ENCODE peak calls at places on chromosomes 4 and X, in four cellular contexts. One of them, this sample, is unnamed.

GRCh38 chrX:11341274-11342256 is 48.4 kb downstream of the AMELX start:
- DNase-seq in HAP-1: peak
- DNase-seq in CD8-positive, alpha-beta memory T cell: no peak
- DNase-seq in GM23248: peak
- DNase-seq in this sample: peak

GRCh38 chrX:131677655-131678628 is 134.1 kb downstream of the OR13H1 start:
- DNase-seq in HAP-1: peak
- DNase-seq in GM23248: peak
- DNase-seq in CD8-positive, alpha-beta memory T cell: peak
- DNase-seq in this sample: peak

GRCh38 chr4:151887151-151887815 is 126.5 kb upstream of the GATB start:
- DNase-seq in CD8-positive, alpha-beta memory T cell: no peak
- DNase-seq in HAP-1: no peak
- DNase-seq in GM23248: peak
- DNase-seq in this sample: peak

GRCh38 chrX:128460835-128461234 is 408.6 kb upstream of the ACTRT1 start:
- DNase-seq in GM23248: no peak
- DNase-seq in HAP-1: no peak
- DNase-seq in CD8-positive, alpha-beta memory T cell: no peak
- DNase-seq in this sample: peak

GRCh38 chrX:69128573-69128972 is 36.7 kb downstream of the PJA1 start:
- DNase-seq in HAP-1: no peak
- DNase-seq in CD8-positive, alpha-beta memory T cell: no peak
- DNase-seq in GM23248: peak
- DNase-seq in this sample: no peak

GRCh38 chr4:76306882-76307669 is 543 bp downstream of the STBD1 start:
- DNase-seq in HAP-1: peak
- DNase-seq in GM23248: peak
- DNase-seq in CD8-positive, alpha-beta memory T cell: peak
- DNase-seq in this sample: peak

GRCh38 chr4:82419451-82419850 is 10.8 kb downstream of the HNRNPDL start:
- DNase-seq in GM23248: no peak
- DNase-seq in CD8-positive, alpha-beta memory T cell: no peak
- DNase-seq in HAP-1: no peak
- DNase-seq in this sample: no peak

GRCh38 chr4:169682360-169683047 is 62.1 kb downstream of the CLCN3 start:
- DNase-seq in GM23248: peak
- DNase-seq in HAP-1: no peak
- DNase-seq in CD8-positive, alpha-beta memory T cell: no peak
- DNase-seq in this sample: no peak

GRCh38 chr4:104015680-104016079 is 295.9 kb upstream of the TACR3 start:
- DNase-seq in HAP-1: no peak
- DNase-seq in GM23248: no peak
- DNase-seq in CD8-positive, alpha-beta memory T cell: no peak
- DNase-seq in this sample: peak

GRCh38 chr4:15996773-15997172 is 33.8 kb upstream of the FGFBP2 start:
- DNase-seq in HAP-1: no peak
- DNase-seq in GM23248: peak
- DNase-seq in CD8-positive, alpha-beta memory T cell: no peak
- DNase-seq in this sample: no peak

GRCh38 chr4:81454498-81454897 is 17.2 kb downstream of the RASGEF1B start:
- DNase-seq in CD8-positive, alpha-beta memory T cell: no peak
- DNase-seq in HAP-1: no peak
- DNase-seq in GM23248: peak
- DNase-seq in this sample: peak

GRCh38 chr4:6362243-6362885 is 92.7 kb downstream of the WFS1 start:
- DNase-seq in CD8-positive, alpha-beta memory T cell: no peak
- DNase-seq in GM23248: no peak
- DNase-seq in HAP-1: no peak
- DNase-seq in this sample: peak

GRCh38 chr4:80336582-80336981 is 1.1 kb downstream of the CFAP299 start:
- DNase-seq in GM23248: peak
- DNase-seq in CD8-positive, alpha-beta memory T cell: no peak
- DNase-seq in HAP-1: peak
- DNase-seq in this sample: peak

GRCh38 chr4:97525236-97525635 is 618.0 kb downstream of the STPG2 start:
- DNase-seq in CD8-positive, alpha-beta memory T cell: no peak
- DNase-seq in GM23248: no peak
- DNase-seq in HAP-1: no peak
- DNase-seq in this sample: no peak

GRCh38 chr4:152363086-152363485 is 172.8 kb downstream of the FBXW7 start:
- DNase-seq in GM23248: peak
- DNase-seq in CD8-positive, alpha-beta memory T cell: no peak
- DNase-seq in HAP-1: no peak
- DNase-seq in this sample: peak

GRCh38 chr4:17966312-17966711 is 55.2 kb downstream of the LCORL start:
- DNase-seq in HAP-1: no peak
- DNase-seq in GM23248: no peak
- DNase-seq in CD8-positive, alpha-beta memory T cell: no peak
- DNase-seq in this sample: no peak

GRCh38 chr4:5051692-5052423 is 578 bp downstream of the STK32B start:
- DNase-seq in GM23248: peak
- DNase-seq in CD8-positive, alpha-beta memory T cell: no peak
- DNase-seq in HAP-1: peak
- DNase-seq in this sample: no peak

GRCh38 chr4:5052424-5052702 is 1.1 kb downstream of the STK32B start:
- DNase-seq in HAP-1: no peak
- DNase-seq in CD8-positive, alpha-beta memory T cell: no peak
- DNase-seq in GM23248: no peak
- DNase-seq in this sample: no peak

GRCh38 chr4:5051210-5051691 is at the start of gene STK32B:
- DNase-seq in HAP-1: peak
- DNase-seq in GM23248: peak
- DNase-seq in CD8-positive, alpha-beta memory T cell: no peak
- DNase-seq in this sample: peak

GRCh38 chr4:5048721-5049120 is 2.6 kb upstream of the STK32B start:
- DNase-seq in CD8-positive, alpha-beta memory T cell: no peak
- DNase-seq in HAP-1: no peak
- DNase-seq in GM23248: no peak
- DNase-seq in this sample: no peak

GRCh38 chr4:5050520-5050955 is 742 bp upstream of the STK32B start:
- DNase-seq in HAP-1: peak
- DNase-seq in CD8-positive, alpha-beta memory T cell: no peak
- DNase-seq in GM23248: peak
- DNase-seq in this sample: peak
- H3K4me3 ChIP-seq in HAP-1: peak
- H3K4me3 ChIP-seq in CD8-positive, alpha-beta memory T cell: no peak
- H3K4me3 ChIP-seq in GM23248: peak
- H3K4me3 ChIP-seq in this sample: peak

GRCh38 chrX:133792198-133792953 is 193.0 kb downstream of the GPC3 start:
- DNase-seq in HAP-1: peak
- DNase-seq in CD8-positive, alpha-beta memory T cell: peak
- DNase-seq in GM23248: peak
- DNase-seq in this sample: peak
- H3K4me3 ChIP-seq in HAP-1: no peak
- H3K4me3 ChIP-seq in CD8-positive, alpha-beta memory T cell: no peak
- H3K4me3 ChIP-seq in GM23248: peak
- H3K4me3 ChIP-seq in this sample: no peak

DNA sequence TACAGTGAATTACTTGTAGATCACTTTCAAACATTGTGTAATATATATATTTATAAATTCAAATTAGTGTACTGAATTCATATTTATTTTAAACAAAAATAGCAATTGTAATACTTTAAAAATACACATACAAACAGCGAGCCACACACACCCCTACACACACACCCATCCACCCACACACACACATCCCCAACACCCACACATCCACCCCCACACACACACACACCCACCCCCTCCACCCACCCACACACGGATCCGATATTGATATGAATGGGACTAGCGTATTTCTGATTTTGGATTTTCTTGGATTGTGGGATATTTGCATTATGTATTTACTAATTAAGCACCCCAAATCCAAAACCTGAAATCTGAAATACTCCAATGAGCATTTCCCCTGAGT is 451.2 kb downstream of the PCDH7 start:
- DNase-seq in GM23248: no peak
- DNase-seq in HAP-1: no peak
- DNase-seq in CD8-positive, alpha-beta memory T cell: no peak
- DNase-seq in this sample: no peak
- H3K4me3 ChIP-seq in GM23248: no peak
- H3K4me3 ChIP-seq in HAP-1: no peak
- H3K4me3 ChIP-seq in CD8-positive, alpha-beta memory T cell: no peak
- H3K4me3 ChIP-seq in this sample: no peak

GRCh38 chr4:102036016-102036415 is 245.5 kb downstream of the BANK1 start:
- DNase-seq in HAP-1: no peak
- DNase-seq in GM23248: no peak
- DNase-seq in CD8-positive, alpha-beta memory T cell: no peak
- DNase-seq in this sample: no peak
- H3K4me3 ChIP-seq in HAP-1: no peak
- H3K4me3 ChIP-seq in GM23248: no peak
- H3K4me3 ChIP-seq in CD8-positive, alpha-beta memory T cell: no peak
- H3K4me3 ChIP-seq in this sample: no peak

DNA sequence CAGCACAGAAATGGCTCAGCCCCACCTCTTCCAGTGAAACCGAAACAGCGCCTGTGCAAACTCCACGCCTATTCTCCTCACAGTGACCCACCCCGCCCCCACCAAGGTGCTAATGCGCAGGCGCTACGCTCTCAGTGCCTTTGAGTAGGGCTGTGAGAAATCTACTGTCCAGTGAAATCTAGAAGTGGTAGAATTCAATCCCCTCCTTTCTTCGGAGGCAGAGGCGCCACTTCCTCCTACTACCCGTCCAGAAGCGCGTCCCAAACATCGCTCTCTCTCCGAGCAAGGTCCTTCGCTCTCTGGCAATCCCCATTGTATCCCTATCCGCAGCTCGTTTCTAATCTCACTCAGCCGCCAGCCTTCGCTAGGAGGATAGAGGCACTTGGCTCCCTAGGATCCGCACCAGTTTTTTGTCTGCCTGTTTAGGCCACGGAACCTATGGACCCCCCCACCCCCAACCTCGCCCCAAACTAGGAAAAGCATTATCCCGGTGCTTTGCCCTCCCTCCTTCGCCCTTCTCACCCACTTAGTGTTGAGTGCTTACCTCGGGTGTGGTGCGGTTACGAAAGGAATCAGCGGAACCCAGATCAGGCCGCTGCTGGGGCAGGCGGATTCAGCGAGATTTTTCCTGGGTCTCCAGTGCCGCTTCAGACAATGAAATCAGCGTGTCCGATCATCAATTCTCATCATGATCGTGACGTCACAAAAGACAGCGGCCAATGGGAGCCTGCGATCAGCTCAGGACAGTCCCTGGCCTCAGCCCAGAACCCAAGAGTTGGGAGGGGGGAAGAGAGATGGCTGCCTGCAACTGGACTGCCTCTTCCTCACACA is at the start of gene HDX:
- DNase-seq in GM23248: peak
- DNase-seq in HAP-1: no peak
- DNase-seq in CD8-positive, alpha-beta memory T cell: peak
- DNase-seq in this sample: peak
- H3K4me3 ChIP-seq in GM23248: peak
- H3K4me3 ChIP-seq in HAP-1: no peak
- H3K4me3 ChIP-seq in CD8-positive, alpha-beta memory T cell: peak
- H3K4me3 ChIP-seq in this sample: peak

GRCh38 chrX:72078411-72078810 is 53.3 kb downstream of the RTL5 start:
- DNase-seq in GM23248: no peak
- DNase-seq in HAP-1: no peak
- DNase-seq in CD8-positive, alpha-beta memory T cell: no peak
- DNase-seq in this sample: no peak

GRCh38 chrX:72079607-72080006 is 52.1 kb downstream of the RTL5 start:
- DNase-seq in GM23248: no peak
- DNase-seq in HAP-1: no peak
- DNase-seq in CD8-positive, alpha-beta memory T cell: no peak
- DNase-seq in this sample: no peak

GRCh38 chrX:72081605-72082320 is 50.0 kb downstream of the RTL5 start:
- DNase-seq in CD8-positive, alpha-beta memory T cell: no peak
- DNase-seq in HAP-1: no peak
- DNase-seq in GM23248: no peak
- DNase-seq in this sample: no peak

GRCh38 chrX:72080800-72081199 is 50.9 kb downstream of the RTL5 start:
- DNase-seq in CD8-positive, alpha-beta memory T cell: no peak
- DNase-seq in GM23248: no peak
- DNase-seq in HAP-1: no peak
- DNase-seq in this sample: no peak

DNA sequence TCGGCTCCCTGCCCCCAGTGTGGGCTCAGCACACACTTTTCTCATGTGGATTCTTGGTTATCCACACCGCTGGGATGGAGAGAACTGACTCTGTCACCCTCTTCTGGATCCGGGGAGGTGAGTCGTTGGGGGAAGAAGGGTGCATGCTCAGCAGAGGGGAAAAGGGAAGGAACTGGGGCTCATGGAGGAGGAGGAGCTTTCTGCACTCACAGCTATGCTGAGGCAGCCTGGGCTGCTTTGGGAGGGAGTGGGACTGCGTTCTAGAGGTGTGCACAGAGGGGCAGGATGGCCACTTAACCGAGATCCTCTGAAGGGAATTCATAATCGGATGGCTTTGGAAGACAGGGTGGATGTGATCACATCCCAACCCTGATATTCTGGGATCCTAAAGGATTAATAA is 51.6 kb downstream of the RTL5 start:
- DNase-seq in GM23248: no peak
- DNase-seq in HAP-1: no peak
- DNase-seq in CD8-positive, alpha-beta memory T cell: no peak
- DNase-seq in this sample: no peak
- H3K4me3 ChIP-seq in GM23248: no peak
- H3K4me3 ChIP-seq in HAP-1: no peak
- H3K4me3 ChIP-seq in CD8-positive, alpha-beta memory T cell: no peak
- H3K4me3 ChIP-seq in this sample: no peak

GRCh38 chrX:275476-275966 is 5.7 kb upstream of the PLCXD1 start:
- DNase-seq in GM23248: no peak
- DNase-seq in HAP-1: no peak
- DNase-seq in CD8-positive, alpha-beta memory T cell: no peak
- DNase-seq in this sample: no peak
- H3K4me3 ChIP-seq in GM23248: peak
- H3K4me3 ChIP-seq in HAP-1: peak
- H3K4me3 ChIP-seq in CD8-positive, alpha-beta memory T cell: peak
- H3K4me3 ChIP-seq in this sample: peak

GRCh38 chrX:63434206-63434605 is 83.1 kb upstream of the SPIN4 start:
- DNase-seq in HAP-1: no peak
- DNase-seq in GM23248: no peak
- DNase-seq in CD8-positive, alpha-beta memory T cell: no peak
- DNase-seq in this sample: peak

GRCh38 chrX:63436865-63437264 is 85.7 kb upstream of the SPIN4 start:
- DNase-seq in GM23248: no peak
- DNase-seq in CD8-positive, alpha-beta memory T cell: no peak
- DNase-seq in HAP-1: no peak
- DNase-seq in this sample: no peak

GRCh38 chrX:63439580-63439979 is 88.4 kb upstream of the SPIN4 start:
- DNase-seq in GM23248: no peak
- DNase-seq in HAP-1: no peak
- DNase-seq in CD8-positive, alpha-beta memory T cell: no peak
- DNase-seq in this sample: no peak

GRCh38 chrX:63430026-63430425 is 78.9 kb upstream of the SPIN4 start:
- DNase-seq in HAP-1: no peak
- DNase-seq in CD8-positive, alpha-beta memory T cell: no peak
- DNase-seq in GM23248: no peak
- DNase-seq in this sample: no peak

DNA sequence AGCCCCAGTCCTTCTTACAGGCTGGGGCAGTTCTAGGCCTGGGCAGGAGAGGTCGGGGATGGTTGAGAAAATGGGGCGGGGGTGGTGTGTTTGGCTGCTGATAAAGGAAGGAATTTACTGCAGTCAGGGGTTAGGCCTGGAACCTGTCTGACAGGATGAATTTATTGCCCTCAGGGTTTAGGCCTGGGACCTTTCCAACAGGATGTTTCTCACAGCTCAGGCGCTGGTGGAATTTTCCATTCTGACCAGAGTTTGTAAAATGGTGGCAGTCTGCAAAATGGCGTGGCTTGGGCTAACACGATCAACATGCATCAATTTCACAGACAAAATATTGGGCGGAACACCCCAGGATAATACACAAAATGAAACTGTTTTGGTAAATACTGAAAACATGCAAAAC is 83.5 kb upstream of the SPIN4 start:
- DNase-seq in GM23248: no peak
- DNase-seq in CD8-positive, alpha-beta memory T cell: no peak
- DNase-seq in HAP-1: peak
- DNase-seq in this sample: peak
- H3K4me3 ChIP-seq in GM23248: no peak
- H3K4me3 ChIP-seq in CD8-positive, alpha-beta memory T cell: no peak
- H3K4me3 ChIP-seq in HAP-1: no peak
- H3K4me3 ChIP-seq in this sample: no peak